ENCODE peak calls at places on chromosomes 1 and 21, in eight cellular contexts. One of them, this sample, is unnamed.
A peak's percentile ranks its signal among the peaks of the same experiment; 100 is the strongest.

GRCh38 chr21:15687208-15687607 is 42.6 kb upstream of the USP25 start:
- DNase-seq in neural progenitor cell: no peak
- DNase-seq in effector memory CD8-positive, alpha-beta T cell: no peak
- DNase-seq in transverse colon: no peak
- DNase-seq in Calu3: no peak
- DNase-seq in upper lobe of right lung: no peak
- DNase-seq in activated CD4-positive, alpha-beta T cell treated with anti-CD3 and anti-CD28 coated beads, Interleukin-2, amount 50 U/mL, for 4 hours: no peak
- DNase-seq in HuH-7: no peak
- DNase-seq in this sample: no peak

GRCh38 chr1:84348240-84348555 is 46.7 kb downstream of the SAMD13 start:
- DNase-seq in transverse colon: no peak
- DNase-seq in neural progenitor cell: no peak
- DNase-seq in effector memory CD8-positive, alpha-beta T cell: no peak
- DNase-seq in activated CD4-positive, alpha-beta T cell treated with anti-CD3 and anti-CD28 coated beads, Interleukin-2, amount 50 U/mL, for 4 hours: no peak
- DNase-seq in HuH-7: no peak
- DNase-seq in Calu3: no peak
- DNase-seq in upper lobe of right lung: peak; percentile 67
- DNase-seq in this sample: peak; percentile 9

GRCh38 chr1:31815752-31816484 is at the start of gene SPOCD1:
- DNase-seq in neural progenitor cell: peak; percentile 91
- DNase-seq in upper lobe of right lung: peak; percentile 93
- DNase-seq in transverse colon: peak; percentile 91
- DNase-seq in Calu3: peak; percentile 95
- DNase-seq in activated CD4-positive, alpha-beta T cell treated with anti-CD3 and anti-CD28 coated beads, Interleukin-2, amount 50 U/mL, for 4 hours: peak; percentile 80
- DNase-seq in HuH-7: peak; percentile 92
- DNase-seq in effector memory CD8-positive, alpha-beta T cell: peak; percentile 74
- DNase-seq in this sample: peak; percentile 92

GRCh38 chr1:209527993-209528392 is 55.5 kb upstream of the CAMK1G start:
- DNase-seq in transverse colon: no peak
- DNase-seq in HuH-7: peak; percentile 6
- DNase-seq in Calu3: peak; percentile 74
- DNase-seq in neural progenitor cell: no peak
- DNase-seq in activated CD4-positive, alpha-beta T cell treated with anti-CD3 and anti-CD28 coated beads, Interleukin-2, amount 50 U/mL, for 4 hours: no peak
- DNase-seq in effector memory CD8-positive, alpha-beta T cell: no peak
- DNase-seq in upper lobe of right lung: no peak
- DNase-seq in this sample: peak; percentile 84

GRCh38 chr1:234277161-234277868 is 95.9 kb upstream of the COA6 start:
- DNase-seq in activated CD4-positive, alpha-beta T cell treated with anti-CD3 and anti-CD28 coated beads, Interleukin-2, amount 50 U/mL, for 4 hours: no peak
- DNase-seq in upper lobe of right lung: no peak
- DNase-seq in transverse colon: no peak
- DNase-seq in neural progenitor cell: no peak
- DNase-seq in HuH-7: no peak
- DNase-seq in effector memory CD8-positive, alpha-beta T cell: no peak
- DNase-seq in Calu3: no peak
- DNase-seq in this sample: no peak

GRCh38 chr1:53371121-53371666 is 43.3 kb upstream of the LRP8 start:
- DNase-seq in HuH-7: no peak
- DNase-seq in Calu3: no peak
- DNase-seq in upper lobe of right lung: peak; percentile 45
- DNase-seq in neural progenitor cell: peak; percentile 26
- DNase-seq in transverse colon: no peak
- DNase-seq in effector memory CD8-positive, alpha-beta T cell: no peak
- DNase-seq in activated CD4-positive, alpha-beta T cell treated with anti-CD3 and anti-CD28 coated beads, Interleukin-2, amount 50 U/mL, for 4 hours: no peak
- DNase-seq in this sample: peak; percentile 42

GRCh38 chr1:36178479-36179219 is 22.7 kb downstream of the MAP7D1 start:
- DNase-seq in upper lobe of right lung: peak; percentile 86
- DNase-seq in HuH-7: no peak
- DNase-seq in effector memory CD8-positive, alpha-beta T cell: no peak
- DNase-seq in activated CD4-positive, alpha-beta T cell treated with anti-CD3 and anti-CD28 coated beads, Interleukin-2, amount 50 U/mL, for 4 hours: no peak
- DNase-seq in neural progenitor cell: peak; percentile 93
- DNase-seq in transverse colon: peak; percentile 90
- DNase-seq in Calu3: no peak
- DNase-seq in this sample: peak; percentile 64

GRCh38 chr1:15708486-15709137 is 24.5 kb downstream of the PLEKHM2 start:
- DNase-seq in Calu3: no peak
- DNase-seq in effector memory CD8-positive, alpha-beta T cell: no peak
- DNase-seq in upper lobe of right lung: no peak
- DNase-seq in HuH-7: no peak
- DNase-seq in activated CD4-positive, alpha-beta T cell treated with anti-CD3 and anti-CD28 coated beads, Interleukin-2, amount 50 U/mL, for 4 hours: no peak
- DNase-seq in neural progenitor cell: no peak
- DNase-seq in transverse colon: no peak
- DNase-seq in this sample: no peak

GRCh38 chr1:31980835-31981782 is 32.6 kb upstream of the KHDRBS1 start:
- DNase-seq in neural progenitor cell: no peak
- DNase-seq in transverse colon: no peak
- DNase-seq in effector memory CD8-positive, alpha-beta T cell: no peak
- DNase-seq in Calu3: no peak
- DNase-seq in HuH-7: no peak
- DNase-seq in upper lobe of right lung: no peak
- DNase-seq in activated CD4-positive, alpha-beta T cell treated with anti-CD3 and anti-CD28 coated beads, Interleukin-2, amount 50 U/mL, for 4 hours: no peak
- DNase-seq in this sample: no peak

GRCh38 chr1:232252719-232253118 is 377.2 kb downstream of the SIPA1L2 start:
- DNase-seq in HuH-7: no peak
- DNase-seq in Calu3: no peak
- DNase-seq in activated CD4-positive, alpha-beta T cell treated with anti-CD3 and anti-CD28 coated beads, Interleukin-2, amount 50 U/mL, for 4 hours: no peak
- DNase-seq in neural progenitor cell: peak; percentile 24
- DNase-seq in effector memory CD8-positive, alpha-beta T cell: no peak
- DNase-seq in upper lobe of right lung: no peak
- DNase-seq in transverse colon: no peak
- DNase-seq in this sample: no peak

GRCh38 chr1:183444243-183444642 is 26.1 kb upstream of the NMNAT2 start:
- DNase-seq in neural progenitor cell: peak; percentile 30
- DNase-seq in Calu3: no peak
- DNase-seq in activated CD4-positive, alpha-beta T cell treated with anti-CD3 and anti-CD28 coated beads, Interleukin-2, amount 50 U/mL, for 4 hours: no peak
- DNase-seq in effector memory CD8-positive, alpha-beta T cell: no peak
- DNase-seq in transverse colon: no peak
- DNase-seq in upper lobe of right lung: no peak
- DNase-seq in HuH-7: no peak
- DNase-seq in this sample: no peak

GRCh38 chr1:161440312-161440894 is 64.9 kb upstream of the FCGR2A start:
- DNase-seq in upper lobe of right lung: peak; percentile 90
- DNase-seq in Calu3: peak; percentile 87
- DNase-seq in activated CD4-positive, alpha-beta T cell treated with anti-CD3 and anti-CD28 coated beads, Interleukin-2, amount 50 U/mL, for 4 hours: peak; percentile 35
- DNase-seq in transverse colon: peak; percentile 68
- DNase-seq in effector memory CD8-positive, alpha-beta T cell: peak; percentile 41
- DNase-seq in HuH-7: peak; percentile 77
- DNase-seq in neural progenitor cell: peak; percentile 93
- DNase-seq in this sample: peak; percentile 84

GRCh38 chr1:187517508-187517907 is 688.8 kb downstream of the PLA2G4A start:
- DNase-seq in neural progenitor cell: no peak
- DNase-seq in HuH-7: peak; percentile 5
- DNase-seq in activated CD4-positive, alpha-beta T cell treated with anti-CD3 and anti-CD28 coated beads, Interleukin-2, amount 50 U/mL, for 4 hours: no peak
- DNase-seq in transverse colon: no peak
- DNase-seq in effector memory CD8-positive, alpha-beta T cell: no peak
- DNase-seq in upper lobe of right lung: no peak
- DNase-seq in Calu3: no peak
- DNase-seq in this sample: no peak

GRCh38 chr1:194870860-194871259 is 1684.4 kb upstream of the B3GALT2 start:
- DNase-seq in neural progenitor cell: no peak
- DNase-seq in upper lobe of right lung: no peak
- DNase-seq in activated CD4-positive, alpha-beta T cell treated with anti-CD3 and anti-CD28 coated beads, Interleukin-2, amount 50 U/mL, for 4 hours: no peak
- DNase-seq in effector memory CD8-positive, alpha-beta T cell: no peak
- DNase-seq in HuH-7: no peak
- DNase-seq in Calu3: no peak
- DNase-seq in transverse colon: no peak
- DNase-seq in this sample: no peak

GRCh38 chr1:25958475-25958874 is 39.4 kb downstream of the PAFAH2 start:
- DNase-seq in Calu3: no peak
- DNase-seq in neural progenitor cell: no peak
- DNase-seq in effector memory CD8-positive, alpha-beta T cell: no peak
- DNase-seq in HuH-7: no peak
- DNase-seq in upper lobe of right lung: no peak
- DNase-seq in transverse colon: no peak
- DNase-seq in activated CD4-positive, alpha-beta T cell treated with anti-CD3 and anti-CD28 coated beads, Interleukin-2, amount 50 U/mL, for 4 hours: no peak
- DNase-seq in this sample: no peak

GRCh38 chr1:67832737-67833594 is at the start of gene GNG12:
- DNase-seq in Calu3: peak; percentile 84
- DNase-seq in HuH-7: peak; percentile 66
- DNase-seq in neural progenitor cell: peak; percentile 87
- DNase-seq in transverse colon: peak; percentile 75
- DNase-seq in effector memory CD8-positive, alpha-beta T cell: no peak
- DNase-seq in upper lobe of right lung: peak; percentile 86
- DNase-seq in activated CD4-positive, alpha-beta T cell treated with anti-CD3 and anti-CD28 coated beads, Interleukin-2, amount 50 U/mL, for 4 hours: no peak
- DNase-seq in this sample: peak; percentile 90

GRCh38 chr1:229474491-229474890 is 33.6 kb downstream of the NUP133 start:
- DNase-seq in neural progenitor cell: no peak
- DNase-seq in Calu3: no peak
- DNase-seq in activated CD4-positive, alpha-beta T cell treated with anti-CD3 and anti-CD28 coated beads, Interleukin-2, amount 50 U/mL, for 4 hours: no peak
- DNase-seq in upper lobe of right lung: no peak
- DNase-seq in transverse colon: no peak
- DNase-seq in HuH-7: no peak
- DNase-seq in effector memory CD8-positive, alpha-beta T cell: no peak
- DNase-seq in this sample: no peak

GRCh38 chr1:43009274-43009673 is 50.6 kb upstream of the SLC2A1 start:
- DNase-seq in HuH-7: no peak
- DNase-seq in upper lobe of right lung: no peak
- DNase-seq in transverse colon: no peak
- DNase-seq in neural progenitor cell: no peak
- DNase-seq in Calu3: no peak
- DNase-seq in effector memory CD8-positive, alpha-beta T cell: no peak
- DNase-seq in activated CD4-positive, alpha-beta T cell treated with anti-CD3 and anti-CD28 coated beads, Interleukin-2, amount 50 U/mL, for 4 hours: no peak
- DNase-seq in this sample: no peak

GRCh38 chr1:171863531-171863930 is 22.2 kb downstream of the DNM3 start:
- DNase-seq in neural progenitor cell: no peak
- DNase-seq in activated CD4-positive, alpha-beta T cell treated with anti-CD3 and anti-CD28 coated beads, Interleukin-2, amount 50 U/mL, for 4 hours: no peak
- DNase-seq in upper lobe of right lung: no peak
- DNase-seq in effector memory CD8-positive, alpha-beta T cell: no peak
- DNase-seq in transverse colon: no peak
- DNase-seq in Calu3: no peak
- DNase-seq in HuH-7: no peak
- DNase-seq in this sample: no peak

GRCh38 chr1:171801395-171801990 is 20.0 kb downstream of the METTL13 start:
- DNase-seq in Calu3: peak; percentile 40
- DNase-seq in effector memory CD8-positive, alpha-beta T cell: no peak
- DNase-seq in transverse colon: no peak
- DNase-seq in neural progenitor cell: peak; percentile 73
- DNase-seq in activated CD4-positive, alpha-beta T cell treated with anti-CD3 and anti-CD28 coated beads, Interleukin-2, amount 50 U/mL, for 4 hours: no peak
- DNase-seq in upper lobe of right lung: no peak
- DNase-seq in HuH-7: peak; percentile 23
- DNase-seq in this sample: peak; percentile 84

GRCh38 chr1:153573351-153573750 is 7.7 kb upstream of the S100A2 start:
- DNase-seq in effector memory CD8-positive, alpha-beta T cell: no peak
- DNase-seq in neural progenitor cell: no peak
- DNase-seq in Calu3: no peak
- DNase-seq in HuH-7: no peak
- DNase-seq in transverse colon: no peak
- DNase-seq in upper lobe of right lung: no peak
- DNase-seq in activated CD4-positive, alpha-beta T cell treated with anti-CD3 and anti-CD28 coated beads, Interleukin-2, amount 50 U/mL, for 4 hours: no peak
- DNase-seq in this sample: no peak

GRCh38 chr1:181453541-181454201 is 29.6 kb upstream of the CACNA1E start:
- DNase-seq in neural progenitor cell: no peak
- DNase-seq in Calu3: no peak
- DNase-seq in transverse colon: no peak
- DNase-seq in activated CD4-positive, alpha-beta T cell treated with anti-CD3 and anti-CD28 coated beads, Interleukin-2, amount 50 U/mL, for 4 hours: no peak
- DNase-seq in upper lobe of right lung: no peak
- DNase-seq in HuH-7: no peak
- DNase-seq in effector memory CD8-positive, alpha-beta T cell: no peak
- DNase-seq in this sample: no peak

GRCh38 chr1:15139654-15140350 is 13.7 kb upstream of the TMEM51 start:
- DNase-seq in Calu3: peak; percentile 13
- DNase-seq in neural progenitor cell: peak; percentile 71
- DNase-seq in effector memory CD8-positive, alpha-beta T cell: no peak
- DNase-seq in transverse colon: no peak
- DNase-seq in activated CD4-positive, alpha-beta T cell treated with anti-CD3 and anti-CD28 coated beads, Interleukin-2, amount 50 U/mL, for 4 hours: no peak
- DNase-seq in HuH-7: no peak
- DNase-seq in upper lobe of right lung: no peak
- DNase-seq in this sample: peak; percentile 73

GRCh38 chr1:20138346-20138745 is 777 bp upstream of the PLA2G2F start:
- DNase-seq in transverse colon: no peak
- DNase-seq in upper lobe of right lung: no peak
- DNase-seq in HuH-7: no peak
- DNase-seq in effector memory CD8-positive, alpha-beta T cell: no peak
- DNase-seq in neural progenitor cell: no peak
- DNase-seq in Calu3: no peak
- DNase-seq in activated CD4-positive, alpha-beta T cell treated with anti-CD3 and anti-CD28 coated beads, Interleukin-2, amount 50 U/mL, for 4 hours: no peak
- DNase-seq in this sample: no peak

GRCh38 chr1:6800728-6801127 is 15.5 kb downstream of the CAMTA1 start:
- DNase-seq in neural progenitor cell: no peak
- DNase-seq in activated CD4-positive, alpha-beta T cell treated with anti-CD3 and anti-CD28 coated beads, Interleukin-2, amount 50 U/mL, for 4 hours: no peak
- DNase-seq in effector memory CD8-positive, alpha-beta T cell: no peak
- DNase-seq in transverse colon: no peak
- DNase-seq in HuH-7: no peak
- DNase-seq in Calu3: no peak
- DNase-seq in upper lobe of right lung: no peak
- DNase-seq in this sample: no peak

GRCh38 chr1:215052656-215053055 is 29.9 kb upstream of the KCNK2 start:
- DNase-seq in neural progenitor cell: no peak
- DNase-seq in activated CD4-positive, alpha-beta T cell treated with anti-CD3 and anti-CD28 coated beads, Interleukin-2, amount 50 U/mL, for 4 hours: no peak
- DNase-seq in transverse colon: no peak
- DNase-seq in effector memory CD8-positive, alpha-beta T cell: no peak
- DNase-seq in HuH-7: no peak
- DNase-seq in upper lobe of right lung: no peak
- DNase-seq in Calu3: no peak
- DNase-seq in this sample: no peak

GRCh38 chr21:41817228-41817627 is 50.4 kb upstream of the RIPK4 start:
- DNase-seq in HuH-7: peak; percentile 91
- DNase-seq in Calu3: peak; percentile 71
- DNase-seq in upper lobe of right lung: peak; percentile 67
- DNase-seq in transverse colon: peak; percentile 67
- DNase-seq in neural progenitor cell: peak; percentile 71
- DNase-seq in effector memory CD8-positive, alpha-beta T cell: no peak
- DNase-seq in activated CD4-positive, alpha-beta T cell treated with anti-CD3 and anti-CD28 coated beads, Interleukin-2, amount 50 U/mL, for 4 hours: no peak
- DNase-seq in this sample: peak; percentile 85

GRCh38 chr21:32335601-32336575 is 37.2 kb downstream of the MRAP start:
- DNase-seq in upper lobe of right lung: no peak
- DNase-seq in transverse colon: no peak
- DNase-seq in neural progenitor cell: no peak
- DNase-seq in activated CD4-positive, alpha-beta T cell treated with anti-CD3 and anti-CD28 coated beads, Interleukin-2, amount 50 U/mL, for 4 hours: no peak
- DNase-seq in HuH-7: no peak
- DNase-seq in effector memory CD8-positive, alpha-beta T cell: no peak
- DNase-seq in Calu3: no peak
- DNase-seq in this sample: peak; percentile 24

GRCh38 chr1:222898191-222898527 is 83.3 kb downstream of the DISP1 start:
- DNase-seq in activated CD4-positive, alpha-beta T cell treated with anti-CD3 and anti-CD28 coated beads, Interleukin-2, amount 50 U/mL, for 4 hours: no peak
- DNase-seq in HuH-7: no peak
- DNase-seq in neural progenitor cell: no peak
- DNase-seq in Calu3: no peak
- DNase-seq in upper lobe of right lung: no peak
- DNase-seq in effector memory CD8-positive, alpha-beta T cell: no peak
- DNase-seq in transverse colon: no peak
- DNase-seq in this sample: no peak

This sample was measured in left kidney.